ENCODE peak calls at places on chromosomes 7 and 10, in nine cellular contexts. Q is KBM-7; K is Daoy; J is activated CD4-positive, CD25-positive, alpha-beta regulatory T cell; C is GM06990; R is stromal cell of bone marrow; X is CMK; L is adipocyte; D is CD4-positive, CD25-positive, alpha-beta regulatory T cell. N is an unnamed sample.

GRCh38 chr7:131196808-131197207 is 130.9 kb upstream of the MKLN1 start:
- DNase-seq in Q (no peak), K (no peak), J (no peak), C (no peak), R (no peak), X (no peak), L (peak), D (no peak), N (no peak)

GRCh38 chr7:1024331-1024761 is 20.0 kb upstream of the GPR146 start:
- DNase-seq in Q (peak), K (no peak), J (no peak), C (peak), R (no peak), X (no peak), L (no peak), D (no peak), N (no peak)

GRCh38 chr7:135272303-135272702 is 38.7 kb downstream of the STRA8 start:
- DNase-seq in Q (no peak), K (no peak), J (no peak), C (no peak), R (no peak), X (no peak), L (no peak), D (no peak), N (no peak)

GRCh38 chr7:33813331-33813730 is 92.0 kb upstream of the BMPER start:
- DNase-seq in Q (no peak), K (no peak), J (no peak), C (no peak), R (no peak), X (no peak), L (no peak), D (no peak), N (no peak)

GRCh38 chr10:72889391-72889831 is 4.1 kb upstream of the OIT3 start:
- DNase-seq in Q (no peak), K (peak), J (no peak), C (no peak), R (no peak), X (no peak), L (no peak), D (no peak), N (no peak)

GRCh38 chr10:130472236-130472635 is 336.0 kb downstream of the GLRX3 start:
- DNase-seq in Q (no peak), K (no peak), J (no peak), C (no peak), R (no peak), X (no peak), L (no peak), D (no peak), N (no peak)

GRCh38 chr10:110870823-110871235 is 899 bp upstream of the PDCD4 start:
- DNase-seq in Q (no peak), K (no peak), J (no peak), C (no peak), R (no peak), X (no peak), L (peak), D (no peak), N (no peak)

GRCh38 chr10:22253578-22253882 is 35.7 kb upstream of the EBLN1 start:
- DNase-seq in Q (no peak), K (no peak), J (peak), C (no peak), R (no peak), X (no peak), L (no peak), D (peak), N (no peak)

GRCh38 chr10:34526758-34527730 is 288.1 kb downstream of the PARD3 start:
- DNase-seq in Q (peak), K (peak), J (no peak), C (peak), R (peak), X (no peak), L (peak), D (no peak), N (peak)

GRCh38 chr7:42017356-42017986 is 219.5 kb downstream of the GLI3 start:
- DNase-seq in Q (peak), K (no peak), J (no peak), C (no peak), R (no peak), X (no peak), L (no peak), D (no peak), N (no peak)

GRCh38 chr10:81576336-81576735 is 298.7 kb upstream of the NRG3 start:
- DNase-seq in Q (no peak), K (no peak), J (no peak), C (no peak), R (no peak), X (no peak), L (no peak), D (no peak), N (no peak)

GRCh38 chr7:100152404-100152803 is 3.7 kb downstream of the LAMTOR4 start:
- DNase-seq in Q (peak), K (no peak), J (no peak), C (no peak), R (no peak), X (no peak), L (no peak), D (no peak), N (no peak)

GRCh38 chr7:30247546-30248386 is 36.6 kb upstream of the ZNRF2 start:
- DNase-seq in Q (no peak), K (no peak), J (no peak), C (no peak), R (no peak), X (no peak), L (no peak), D (peak), N (no peak)

GRCh38 chr10:129694633-129695356 is 227.8 kb downstream of the MGMT start:
- DNase-seq in Q (no peak), K (no peak), J (no peak), C (no peak), R (peak), X (no peak), L (no peak), D (no peak), N (no peak)

GRCh38 chr10:16732376-16732775 is 84.8 kb downstream of the RSU1 start:
- DNase-seq in Q (no peak), K (no peak), J (no peak), C (no peak), R (no peak), X (no peak), L (no peak), D (no peak), N (no peak)

GRCh38 chr7:4519819-4520520 is 162.1 kb upstream of the FOXK1 start:
- DNase-seq in Q (peak), K (no peak), J (no peak), C (no peak), R (no peak), X (no peak), L (no peak), D (no peak), N (no peak)

GRCh38 chr7:151157645-151158329 is 9.7 kb downstream of the GBX1 start:
- DNase-seq in Q (no peak), K (peak), J (no peak), C (no peak), R (no peak), X (no peak), L (no peak), D (no peak), N (no peak)

GRCh38 chr7:14436878-14437277 is 447.4 kb upstream of the ETV1 start:
- DNase-seq in Q (no peak), K (no peak), J (no peak), C (no peak), R (no peak), X (no peak), L (no peak), D (no peak), N (no peak)

GRCh38 chr10:34094146-34094696 is 720.9 kb downstream of the PARD3 start:
- DNase-seq in Q (no peak), K (no peak), J (no peak), C (no peak), R (no peak), X (no peak), L (no peak), D (no peak), N (no peak)

GRCh38 chr10:110425684-110426293 is 71.9 kb upstream of the DUSP5 start:
- DNase-seq in Q (no peak), K (peak), J (no peak), C (peak), R (peak), X (no peak), L (peak), D (no peak), N (peak)

GRCh38 chr10:102675887-102676616 is 31.8 kb downstream of the TRIM8 start:
- DNase-seq in Q (peak), K (peak), J (no peak), C (peak), R (peak), X (peak), L (peak), D (no peak), N (peak)

GRCh38 chr7:32410545-32410944 is 79.6 kb downstream of the LSM5 start:
- DNase-seq in Q (no peak), K (no peak), J (no peak), C (no peak), R (no peak), X (no peak), L (no peak), D (no peak), N (no peak)

GRCh38 chr7:30950197-30950596 is 13.6 kb upstream of the GHRHR start:
- DNase-seq in Q (no peak), K (no peak), J (no peak), C (no peak), R (no peak), X (no peak), L (no peak), D (no peak), N (no peak)